ENCODE peak calls at places on chromosomes 4 and X, in seven cellular contexts. H, M, K, B, R, W and E are unnamed samples.

GRCh38 chrX:41348551-41348950 is 14.6 kb downstream of the DDX3X start:
- DNase-seq in R (peak; percentile 9), K (no peak), H (no peak), B (no peak), W (no peak), M (no peak), E (no peak)

GRCh38 chr4:105620640-105621323 is 68.4 kb downstream of the ARHGEF38 start:
- DNase-seq in B (no peak), K (no peak), H (peak; percentile 88), W (no peak), M (peak; percentile 7), R (no peak), E (no peak)

GRCh38 chr4:85084371-85085170 is 118.1 kb upstream of the WDFY3 start:
- DNase-seq in K (peak; percentile 44), B (no peak), H (peak; percentile 83), R (no peak), W (no peak), M (no peak), E (peak; percentile 77)

GRCh38 chr4:185244763-185245162 is 35.4 kb downstream of the SNX25 start:
- DNase-seq in H (no peak), W (no peak), B (no peak), M (no peak), K (no peak), R (no peak), E (no peak)

GRCh38 chrX:126509917-126510316 is 42.7 kb downstream of the DCAF12L1 start:
- DNase-seq in R (no peak), M (no peak), B (no peak), W (no peak), H (no peak), K (no peak), E (no peak)

GRCh38 chr4:2337131-2337723 is 75.3 kb upstream of the MXD4 start:
- DNase-seq in B (no peak), M (no peak), H (no peak), R (no peak), W (no peak), K (peak; percentile 37), E (no peak)

GRCh38 chr4:80005863-80006262 is 67.2 kb downstream of the ANTXR2 start:
- DNase-seq in M (no peak), R (no peak), H (no peak), W (no peak), K (no peak), B (no peak), E (no peak)

GRCh38 chr4:113882668-113883067 is 96.8 kb downstream of the ARSJ start:
- DNase-seq in W (no peak), K (no peak), M (no peak), R (no peak), B (no peak), H (no peak), E (no peak)

GRCh38 chrX:107978080-107978479 is 4.1 kb downstream of the TEX13B start:
- DNase-seq in R (no peak), W (no peak), H (no peak), M (no peak), K (no peak), B (no peak), E (no peak)

GRCh38 chr4:73726000-73726399 is 14.4 kb upstream of the CXCL8 start:
- DNase-seq in M (peak; percentile 57), B (no peak), K (no peak), W (no peak), R (no peak), H (peak; percentile 88), E (peak; percentile 86)

GRCh38 chrX:118780915-118781314 is 42.7 kb upstream of the ZCCHC12 start:
- DNase-seq in H (peak; percentile 7), K (no peak), W (no peak), M (no peak), R (no peak), B (no peak), E (peak; percentile 8)

GRCh38 chr4:58606303-58606702 is 1496.1 kb upstream of the IGFBP7 start:
- DNase-seq in B (no peak), R (no peak), K (no peak), W (no peak), H (no peak), M (no peak), E (no peak)

GRCh38 chr4:77581724-77582123 is 23.9 kb upstream of the CXCL13 start:
- DNase-seq in W (no peak), R (no peak), B (no peak), H (no peak), M (no peak), K (no peak), E (no peak)

GRCh38 chr4:109683621-109684253 is 19.5 kb downstream of the CASP6 start:
- DNase-seq in R (no peak), W (no peak), K (no peak), H (no peak), M (no peak), B (no peak), E (no peak)

GRCh38 chr4:128796934-128797333 is 12.6 kb upstream of the JADE1 start:
- DNase-seq in K (no peak), B (no peak), W (no peak), H (no peak), R (no peak), M (no peak), E (no peak)